ENCODE peak calls at places on chromosomes 4 and X, in seven cellular contexts. K is left ventricle myocardium inferior, L is OCI-LY7, M is GM06990, B is fibroblast of lung, G is hepatocyte, P is right atrium auricular region. T is an unnamed sample. For H3K36me3, the result is how much of the 10 kb centered on the place peaks cover.

GRCh38 chrX:108271397-108271787 is 166.8 kb downstream of the COL4A6 start:
- DNase-seq in K (no peak), L (no peak), M (no peak), B (no peak), G (no peak), P (no peak), T (no peak)

GRCh38 chr4:8643986-8644385 is 51.4 kb downstream of the CPZ start:
- DNase-seq in K (no peak), L (no peak), M (no peak), B (no peak), G (no peak), P (no peak), T (no peak)

GRCh38 chrX:111445485-111445884 is 33.5 kb upstream of the DCX start:
- DNase-seq in K (no peak), L (peak), M (peak), B (peak), G (peak), P (no peak), T (peak)

GRCh38 chr4:100362363-100362762 is 155.5 kb downstream of the EMCN start:
- DNase-seq in K (no peak), L (no peak), M (no peak), B (peak), G (no peak), P (no peak), T (no peak)

GRCh38 chr4:7029921-7030320 is 13.3 kb upstream of the TADA2B start:
- DNase-seq in K (no peak), L (no peak), M (no peak), B (no peak), G (no peak), P (no peak), T (no peak)

GRCh38 chr4:71732706-71733105 is 51.2 kb downstream of the GC start:
- DNase-seq in K (no peak), L (peak), M (no peak), B (peak), G (peak), P (no peak), T (no peak)

GRCh38 chr4:32775049-32775448 is 2054.9 kb downstream of the PCDH7 start:
- DNase-seq in K (no peak), L (peak), M (no peak), B (peak), G (peak), P (no peak), T (no peak)

GRCh38 chr4:128220286-128221235 is 67.1 kb downstream of the PGRMC2 start:
- DNase-seq in K (no peak), L (peak), M (no peak), B (peak), G (no peak), P (no peak), T (peak)

GRCh38 chr4:117477925-117478324 is 392.5 kb upstream of the TRAM1L1 start:
- DNase-seq in K (no peak), L (no peak), M (no peak), B (no peak), G (no peak), P (no peak), T (no peak)

GRCh38 chrX:15719324-15719968 is 18.6 kb upstream of the CA5B start:
- DNase-seq in K (no peak), L (no peak), M (no peak), B (no peak), G (no peak), P (no peak), T (no peak)

GRCh38 chrX:124651031-124651430 is 304.7 kb downstream of the SH2D1A start:
- DNase-seq in K (no peak), L (no peak), M (no peak), B (no peak), G (no peak), P (no peak), T (no peak)

GRCh38 chrX:46687619-46688018 is 71.3 kb downstream of the SLC9A7 start:
- DNase-seq in K (no peak), L (no peak), M (no peak), B (no peak), G (no peak), P (no peak), T (no peak)

GRCh38 chrX:46754450-46755075 is 4.4 kb downstream of the SLC9A7 start:
- DNase-seq in K (no peak), L (peak), M (peak), B (no peak), G (no peak), P (no peak), T (no peak)

GRCh38 chr4:139658983-139659382 is 6.6 kb upstream of the MGST2 start:
- DNase-seq in K (no peak), L (no peak), M (no peak), B (no peak), G (no peak), P (no peak), T (no peak)

GRCh38 chr4:139655116-139655515 is 10.5 kb upstream of the MGST2 start:
- DNase-seq in K (no peak), L (peak), M (no peak), B (peak), G (peak), P (no peak), T (peak)

GRCh38 chr4:139658185-139658584 is 7.4 kb upstream of the MGST2 start:
- DNase-seq in K (no peak), L (no peak), M (no peak), B (no peak), G (no peak), P (no peak), T (peak)

GRCh38 chr4:139654516-139654915 is 11.1 kb upstream of the MGST2 start:
- DNase-seq in K (no peak), L (no peak), M (no peak), B (no peak), G (no peak), P (no peak), T (no peak)

GRCh38 chr4:139656614-139657486 is 8.8 kb upstream of the MGST2 start:
- DNase-seq in K (peak), L (peak), M (no peak), B (peak), G (peak), P (peak), T (peak)
- H3K4me3 ChIP-seq in K (no peak), L (no peak), M (no peak), B (no peak), G (no peak), P (no peak), T (peak)

GRCh38 chr4:54001558-54002365 is 62.6 kb downstream of the CHIC2 start:
- DNase-seq in K (no peak), L (no peak), M (no peak), B (no peak), G (no peak), P (no peak), T (no peak)

GRCh38 chr4:54004463-54004862 is 59.9 kb downstream of the CHIC2 start:
- DNase-seq in K (no peak), L (no peak), M (no peak), B (no peak), G (no peak), P (no peak), T (no peak)

GRCh38 chr4:54006755-54007154 is 57.6 kb downstream of the CHIC2 start:
- DNase-seq in K (no peak), L (no peak), M (no peak), B (no peak), G (no peak), P (no peak), T (no peak)

GRCh38 chr4:54011201-54011600 is 53.2 kb downstream of the CHIC2 start:
- DNase-seq in K (no peak), L (no peak), M (no peak), B (no peak), G (no peak), P (no peak), T (no peak)

DNA sequence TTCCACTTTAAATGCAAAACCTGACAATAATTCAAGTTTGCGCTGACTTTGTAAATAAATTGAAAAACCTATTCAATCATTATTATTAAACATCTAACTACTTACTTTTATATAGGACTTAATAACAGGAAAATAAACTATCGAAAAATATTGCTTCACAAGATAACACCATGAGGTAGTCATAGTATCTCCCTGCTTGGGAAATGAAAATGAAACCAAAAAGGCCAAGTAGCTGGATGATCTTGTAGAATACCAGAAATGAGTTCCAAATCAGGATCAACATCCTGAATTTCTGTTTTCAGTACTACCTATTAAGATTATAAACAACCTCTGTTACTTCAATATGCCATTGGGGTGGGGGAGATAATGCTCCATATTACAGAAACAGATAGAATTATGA is 58.9 kb downstream of the CHIC2 start:
- DNase-seq in K (no peak), L (no peak), M (no peak), B (peak), G (no peak), P (no peak), T (peak)
- H3K36me3 ChIP-seq in K (under half), L (half or more), M (under half), B (under half), G (under half), P (under half), T (under half)

DNA sequence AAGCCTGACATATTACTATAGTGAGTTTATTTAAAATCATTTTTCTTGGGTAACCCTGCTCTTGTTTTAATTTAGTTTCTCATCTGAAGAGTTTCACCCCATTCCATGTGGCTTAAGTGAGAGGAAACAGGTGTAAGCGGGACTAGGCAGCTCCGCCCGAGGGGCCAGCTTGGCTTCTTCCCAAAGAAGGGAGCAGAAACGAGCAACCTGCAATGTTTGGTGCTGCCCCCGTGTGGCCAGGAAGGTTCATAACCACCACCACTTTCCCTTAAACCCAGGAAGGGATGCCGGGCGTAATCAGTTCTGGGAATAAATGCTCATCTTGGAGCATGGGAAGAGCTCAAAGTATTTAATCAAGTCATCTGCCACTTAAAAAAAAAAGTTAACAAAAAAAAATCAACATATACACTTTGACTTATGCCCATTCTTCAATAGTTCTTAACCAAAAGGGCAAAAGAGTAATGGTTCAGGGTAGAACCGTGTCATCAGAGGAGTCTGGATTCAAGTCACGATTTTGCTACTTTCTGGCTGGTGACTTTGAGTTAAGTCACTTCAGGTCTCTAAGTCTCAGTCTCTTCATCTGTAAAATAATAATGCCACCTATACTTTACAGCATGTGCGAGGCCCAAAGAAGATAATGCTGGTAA is 147.9 kb downstream of the NSUN7 start:
- DNase-seq in K (peak), L (peak), M (peak), B (peak), G (peak), P (peak), T (peak)
- H3K4me3 ChIP-seq in K (no peak), L (peak), M (peak), B (no peak), G (no peak), P (no peak), T (peak)

GRCh38 chr4:2256781-2257191 is 5.1 kb downstream of the MXD4 start:
- DNase-seq in K (peak), L (no peak), M (peak), B (no peak), G (no peak), P (peak), T (no peak)
- H3K36me3 ChIP-seq in K (under half), L (under half), M (under half), B (under half), G (under half), P (under half), T (under half)

GRCh38 chrX:17878028-17878670 is 17.1 kb upstream of the RAI2 start:
- DNase-seq in K (no peak), L (no peak), M (no peak), B (no peak), G (no peak), P (no peak), T (no peak)
- H3K4me3 ChIP-seq in K (no peak), L (no peak), M (no peak), B (no peak), G (no peak), P (no peak), T (no peak)